ENCODE peak calls at places on chromosome 4, in nine cellular contexts. A, S, C, M, I, H, F, V and J are unnamed samples.

GRCh38 chr4:159368320-159368719 is 265.4 kb downstream of the RAPGEF2 start:
- DNase-seq in A (no peak), S (no peak), C (no peak), M (no peak), I (no peak), H (peak; percentile 60), F (no peak), V (peak; percentile 6), J (no peak)

GRCh38 chr4:162347492-162348213 is 183.9 kb upstream of the FSTL5 start:
- DNase-seq in A (no peak), S (no peak), C (no peak), M (peak; percentile 21), I (peak; percentile 26), H (no peak), F (no peak), V (no peak), J (no peak)

GRCh38 chr4:169270810-169271691 is at the start of gene SH3RF1:
- DNase-seq in A (peak; percentile 43), S (peak; percentile 48), C (peak; percentile 89), M (peak; percentile 91), I (peak; percentile 91), H (peak; percentile 93), F (peak; percentile 59), V (peak; percentile 87), J (peak; percentile 95)

GRCh38 chr4:65868096-65868824 is 198.0 kb upstream of the EPHA5 start:
- DNase-seq in A (no peak), S (no peak), C (no peak), M (no peak), I (no peak), H (no peak), F (no peak), V (no peak), J (no peak)

GRCh38 chr4:60216752-60217151 is 983.4 kb upstream of the ADGRL3 start:
- DNase-seq in A (no peak), S (no peak), C (no peak), M (no peak), I (no peak), H (peak; percentile 30), F (no peak), V (no peak), J (no peak)

GRCh38 chr4:48295116-48295515 is 25.5 kb upstream of the TEC start:
- DNase-seq in A (no peak), S (no peak), C (no peak), M (no peak), I (no peak), H (no peak), F (no peak), V (no peak), J (peak; percentile 25)

GRCh38 chr4:99815597-99816011 is 1.0 kb upstream of the DAPP1 start:
- DNase-seq in A (peak; percentile 78), S (no peak), C (peak; percentile 75), M (no peak), I (no peak), H (no peak), F (peak; percentile 36), V (peak; percentile 4), J (no peak)

GRCh38 chr4:6689506-6689960 is 4.1 kb upstream of the S100P start:
- DNase-seq in A (no peak), S (no peak), C (no peak), M (no peak), I (no peak), H (no peak), F (no peak), V (no peak), J (no peak)

GRCh38 chr4:188955066-188955465 is 815.8 kb downstream of the TRIML1 start:
- DNase-seq in A (no peak), S (no peak), C (no peak), M (no peak), I (no peak), H (no peak), F (no peak), V (no peak), J (no peak)

GRCh38 chr4:158074851-158075250 is 98.0 kb downstream of the GASK1B start:
- DNase-seq in A (no peak), S (no peak), C (no peak), M (no peak), I (no peak), H (no peak), F (no peak), V (no peak), J (no peak)

GRCh38 chr4:146243141-146243882 is 29.0 kb downstream of the REELD1 start:
- DNase-seq in A (no peak), S (no peak), C (no peak), M (peak; percentile 45), I (peak; percentile 62), H (peak; percentile 44), F (peak; percentile 90), V (peak; percentile 15), J (no peak)

GRCh38 chr4:41611881-41612871 is 74.2 kb downstream of the LIMCH1 start:
- DNase-seq in A (no peak), S (peak; percentile 23), C (peak; percentile 58), M (peak; percentile 66), I (no peak), H (peak; percentile 58), F (no peak), V (no peak), J (peak; percentile 71)

GRCh38 chr4:121375262-121375661 is 5.6 kb downstream of the QRFPR start:
- DNase-seq in A (no peak), S (no peak), C (no peak), M (no peak), I (no peak), H (peak; percentile 5), F (no peak), V (no peak), J (peak; percentile 17)

GRCh38 chr4:143700420-143701352 is at the start of gene FREM3:
- DNase-seq in A (peak; percentile 27), S (no peak), C (no peak), M (no peak), I (peak; percentile 66), H (no peak), F (peak; percentile 14), V (no peak), J (peak; percentile 12)

GRCh38 chr4:71377561-71377960 is 38.7 kb downstream of the SLC4A4 start:
- DNase-seq in A (no peak), S (no peak), C (no peak), M (no peak), I (no peak), H (peak; percentile 89), F (no peak), V (peak; percentile 94), J (peak; percentile 55)

GRCh38 chr4:181291615-181292014 is 951.6 kb upstream of the TENM3 start:
- DNase-seq in A (no peak), S (no peak), C (no peak), M (no peak), I (no peak), H (no peak), F (no peak), V (no peak), J (no peak)

GRCh38 chr4:66606908-66607307 is 936.6 kb upstream of the EPHA5 start:
- DNase-seq in A (peak; percentile 1), S (no peak), C (no peak), M (no peak), I (no peak), H (no peak), F (no peak), V (no peak), J (no peak)